ENCODE peak calls at places on chromosome 12, in seven cellular contexts. D, K, C, A, U, M and B are unnamed samples.

GRCh38 chr12:116693259-116694227 is 44.3 kb downstream of the SPRING1 start:
- DNase-seq in D (no peak), K (no peak), C (no peak), A (no peak), U (no peak), M (no peak), B (no peak)

GRCh38 chr12:123912415-123913385 is 59.9 kb downstream of the CCDC92 start:
- DNase-seq in D (peak), K (no peak), C (no peak), A (no peak), U (no peak), M (no peak), B (no peak)

GRCh38 chr12:39157696-39158342 is 252.4 kb upstream of the CPNE8 start:
- DNase-seq in D (no peak), K (no peak), C (no peak), A (peak), U (no peak), M (no peak), B (no peak)

GRCh38 chr12:87784350-87784749 is 244.9 kb downstream of the C12orf50 start:
- DNase-seq in D (no peak), K (no peak), C (no peak), A (no peak), U (no peak), M (no peak), B (no peak)

GRCh38 chr12:131903270-131904255 is 9.1 kb downstream of the ULK1 start:
- DNase-seq in D (no peak), K (no peak), C (peak), A (no peak), U (no peak), M (no peak), B (no peak)

GRCh38 chr12:115017346-115017745 is 333.4 kb upstream of the TBX3 start:
- DNase-seq in D (no peak), K (no peak), C (no peak), A (no peak), U (no peak), M (no peak), B (no peak)

GRCh38 chr12:68467514-68467913 is 135.4 kb upstream of the MDM1 start:
- DNase-seq in D (no peak), K (no peak), C (no peak), A (no peak), U (no peak), M (no peak), B (no peak)

GRCh38 chr12:46981627-46982026 is 97.8 kb upstream of the PCED1B start:
- DNase-seq in D (no peak), K (no peak), C (no peak), A (no peak), U (no peak), M (no peak), B (no peak)

GRCh38 chr12:54173066-54173726 is 15.6 kb downstream of the SMUG1 start:
- DNase-seq in D (no peak), K (no peak), C (no peak), A (no peak), U (no peak), M (peak), B (no peak)

GRCh38 chr12:31954925-31955678 is 4.1 kb upstream of the RESF1 start:
- DNase-seq in D (no peak), K (no peak), C (no peak), A (no peak), U (no peak), M (no peak), B (no peak)

GRCh38 chr12:41277019-41277770 is 89.1 kb downstream of the PDZRN4 start:
- DNase-seq in D (peak), K (peak), C (no peak), A (peak), U (peak), M (no peak), B (no peak)

GRCh38 chr12:31773223-31773750 is 44.5 kb upstream of the AMN1 start:
- DNase-seq in D (no peak), K (no peak), C (no peak), A (no peak), U (no peak), M (no peak), B (no peak)

GRCh38 chr12:69935651-69936100 is 110.6 kb downstream of the MYRFL start:
- DNase-seq in D (no peak), K (no peak), C (no peak), A (no peak), U (no peak), M (no peak), B (no peak)

GRCh38 chr12:113452458-113452857 is 19.2 kb downstream of the LHX5 start:
- DNase-seq in D (no peak), K (no peak), C (no peak), A (no peak), U (no peak), M (no peak), B (no peak)

GRCh38 chr12:109264095-109264942 is 44.8 kb downstream of the FOXN4 start:
- DNase-seq in D (peak), K (no peak), C (no peak), A (peak), U (peak), M (peak), B (no peak)

GRCh38 chr12:121903202-121903601 is 14.6 kb downstream of the PSMD9 start:
- DNase-seq in D (peak), K (no peak), C (no peak), A (no peak), U (no peak), M (no peak), B (no peak)

GRCh38 chr12:68349921-68350606 is 17.9 kb upstream of the MDM1 start:
- DNase-seq in D (no peak), K (no peak), C (no peak), A (no peak), U (no peak), M (no peak), B (no peak)

GRCh38 chr12:62767946-62768345 is 167.0 kb downstream of the PPM1H start:
- DNase-seq in D (no peak), K (no peak), C (no peak), A (no peak), U (no peak), M (no peak), B (no peak)

GRCh38 chr12:74021937-74022336 is 515.7 kb upstream of the ATXN7L3B start:
- DNase-seq in D (peak), K (peak), C (no peak), A (peak), U (peak), M (peak), B (no peak)

GRCh38 chr12:92068441-92068840 is 77.2 kb downstream of the BTG1 start:
- DNase-seq in D (no peak), K (no peak), C (no peak), A (no peak), U (no peak), M (no peak), B (no peak)

GRCh38 chr12:19014243-19014642 is 115.3 kb upstream of the PLEKHA5 start:
- DNase-seq in D (no peak), K (no peak), C (no peak), A (no peak), U (no peak), M (no peak), B (no peak)